ENCODE peak calls at places on chromosomes 5 and 9, in ten cellular contexts. M is HepG2, V is adrenal gland, E is endothelial cell of umbilical vein, P is IMR-90, Q is NB4, G is GM12892, C is body of pancreas, O is gastrocnemius medialis, L is heart left ventricle. Z is an unnamed sample.

GRCh38 chr9:35687972-35688557 is 1.7 kb downstream of the TPM2 start:
- DNase-seq in V (no peak), O (peak), M (no peak), C (no peak), L (peak), E (no peak), P (no peak), G (no peak), Q (no peak), Z (no peak)

GRCh38 chr5:79666758-79667157 is 22.9 kb upstream of the CMYA5 start:
- DNase-seq in V (no peak), L (no peak), E (no peak), G (no peak), P (no peak), M (no peak), O (no peak), Q (peak), C (no peak), Z (no peak)

GRCh38 chr5:153187503-153187902 is 303.0 kb upstream of the GRIA1 start:
- DNase-seq in V (no peak), E (no peak), M (no peak), Q (no peak), L (no peak), C (no peak), P (no peak), G (no peak), O (no peak), Z (no peak)

GRCh38 chr9:112831281-112831851 is 59.3 kb downstream of the SLC46A2 start:
- DNase-seq in O (no peak), E (peak), P (no peak), C (peak), Q (peak), M (no peak), L (peak), G (no peak), V (peak), Z (no peak)

GRCh38 chr9:134411451-134412297 is 85.4 kb downstream of the RXRA start:
- DNase-seq in Q (peak), M (no peak), P (no peak), L (peak), O (peak), V (no peak), E (no peak), G (no peak), C (no peak), Z (no peak)

GRCh38 chr5:77843570-77844407 is 67.7 kb upstream of the TBCA start:
- DNase-seq in G (no peak), V (no peak), C (no peak), O (no peak), Q (no peak), L (no peak), M (no peak), P (no peak), E (no peak), Z (no peak)

GRCh38 chr5:168607946-168608345 is 28.8 kb upstream of the PANK3 start:
- DNase-seq in V (no peak), E (no peak), Q (no peak), L (no peak), C (no peak), P (no peak), G (no peak), M (no peak), O (no peak), Z (no peak)

GRCh38 chr5:6466975-6467567 is 18.4 kb downstream of the UBE2QL1 start:
- DNase-seq in O (no peak), C (no peak), M (no peak), P (no peak), Q (no peak), E (no peak), G (no peak), L (no peak), V (no peak), Z (no peak)

GRCh38 chr9:20873240-20873860 is 158.1 kb downstream of the HACD4 start:
- DNase-seq in C (no peak), M (no peak), O (no peak), V (no peak), E (no peak), P (peak), L (no peak), G (no peak), Q (no peak), Z (no peak)

GRCh38 chr9:19336166-19336565 is 43.9 kb downstream of the RPS6 start:
- DNase-seq in M (no peak), V (no peak), P (no peak), G (no peak), E (no peak), L (no peak), O (no peak), C (no peak), Q (no peak), Z (no peak)

GRCh38 chr5:33235304-33235703 is 205.5 kb upstream of the TARS1 start:
- DNase-seq in G (no peak), V (no peak), O (no peak), E (no peak), C (no peak), P (no peak), L (no peak), Q (no peak), M (no peak), Z (no peak)

GRCh38 chr5:56664025-56664424 is 151.3 kb upstream of the MAP3K1 start:
- DNase-seq in V (no peak), G (no peak), Q (no peak), P (no peak), M (no peak), O (no peak), L (no peak), C (no peak), E (no peak), Z (no peak)

GRCh38 chr5:64166201-64166959 is 737 bp downstream of the RNF180 start:
- DNase-seq in C (no peak), V (peak), E (peak), L (peak), M (no peak), Q (no peak), G (no peak), P (no peak), O (no peak), Z (no peak)

GRCh38 chr5:160356550-160357347 is 13.7 kb downstream of the C1QTNF2 start:
- DNase-seq in C (no peak), G (no peak), P (no peak), V (no peak), M (no peak), L (no peak), Q (no peak), E (no peak), O (no peak), Z (no peak)

GRCh38 chr9:84339951-84340350 is 607 bp downstream of the SLC28A3 start:
- DNase-seq in M (no peak), E (no peak), Q (no peak), O (no peak), V (no peak), C (peak), G (no peak), P (no peak), L (peak), Z (no peak)

GRCh38 chr9:33429256-33430080 is 17.9 kb downstream of the AQP3 start:
- DNase-seq in C (no peak), V (no peak), L (no peak), P (no peak), G (no peak), O (no peak), Q (no peak), E (no peak), M (no peak), Z (no peak)

GRCh38 chr9:128384801-128385492 is 13.8 kb downstream of the URM1 start:
- DNase-seq in Q (no peak), L (no peak), P (no peak), E (no peak), V (no peak), G (no peak), M (no peak), O (no peak), C (no peak), Z (no peak)

GRCh38 chr9:133987455-133987800 is 4.7 kb downstream of the VAV2 start:
- DNase-seq in V (no peak), L (no peak), G (no peak), E (no peak), C (no peak), M (no peak), O (no peak), Q (no peak), P (no peak), Z (no peak)

GRCh38 chr5:93378073-93378472 is 202.9 kb downstream of the NR2F1-AS1 start:
- DNase-seq in V (no peak), E (no peak), G (no peak), Q (no peak), O (no peak), P (peak), L (no peak), C (no peak), M (no peak), Z (no peak)

GRCh38 chr5:31496301-31496700 is 35.6 kb downstream of the DROSHA start:
- DNase-seq in O (no peak), P (no peak), Q (no peak), V (no peak), G (no peak), M (no peak), E (no peak), L (no peak), C (no peak), Z (no peak)

GRCh38 chr5:67196537-67197059 is at the start of gene CD180:
- DNase-seq in G (no peak), L (peak), Q (peak), C (peak), E (no peak), P (no peak), O (peak), M (no peak), V (peak), Z (peak)

GRCh38 chr5:59218424-59219045 is 635.7 kb downstream of the RAB3C start:
- DNase-seq in L (no peak), M (peak), V (no peak), G (no peak), E (peak), P (peak), C (no peak), Q (peak), O (no peak), Z (no peak)

GRCh38 chr5:31357038-31357437 is 163.6 kb downstream of the CDH6 start:
- DNase-seq in M (no peak), L (no peak), V (no peak), P (no peak), C (no peak), G (no peak), E (no peak), O (no peak), Q (no peak), Z (no peak)

DNA sequence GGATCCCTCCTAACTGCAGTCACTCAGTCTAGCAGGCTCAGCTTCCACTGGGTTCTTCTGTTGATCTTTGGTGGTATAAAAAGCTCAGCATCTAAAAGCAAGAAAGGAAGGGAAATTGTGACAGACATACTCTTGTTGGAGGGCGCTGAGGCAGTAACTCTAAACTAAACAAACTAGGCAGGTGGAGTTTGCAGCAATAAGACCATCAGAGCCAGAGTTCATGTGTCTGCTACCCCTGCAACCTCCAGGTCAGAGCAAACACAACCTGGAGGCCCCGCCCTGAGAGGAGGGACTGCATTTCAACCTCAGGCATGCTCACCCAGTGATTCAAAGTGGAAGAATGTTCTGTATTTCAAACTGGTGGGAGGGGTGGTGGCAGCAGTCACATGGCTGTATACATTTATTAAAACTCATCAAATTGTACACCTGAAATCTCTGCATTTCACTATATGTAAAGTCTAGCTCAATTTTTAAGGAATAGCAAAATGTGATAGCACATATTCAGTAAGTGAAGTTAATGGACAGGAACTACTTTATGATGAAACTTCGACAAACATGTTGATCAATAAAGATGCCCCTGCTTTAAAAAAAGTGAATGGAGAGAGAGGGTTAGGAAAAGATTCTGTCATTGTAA is 7.1 kb downstream of the ACTL7A start:
- DNase-seq in G (no peak), C (no peak), E (no peak), P (peak), M (peak), V (no peak), L (no peak), O (no peak), Q (no peak), Z (no peak)
- TF ChIP-seq POLR2A in G (no peak), C (no peak), E (no peak), P (no peak), M (peak), V (no peak), L (no peak), O (no peak), Q (no peak), Z (no peak)

GRCh38 chr5:10396552-10396951 is 43.1 kb downstream of the MARCHF6 start:
- DNase-seq in P (no peak), E (no peak), Q (no peak), L (no peak), V (no peak), C (no peak), G (no peak), O (no peak), M (no peak), Z (no peak)
- TF ChIP-seq POLR2A in P (no peak), E (no peak), Q (no peak), L (no peak), V (no peak), C (no peak), G (no peak), O (no peak), M (no peak), Z (no peak)

GRCh38 chr9:135931349-135931820 is 24.0 kb upstream of the CAMSAP1 start:
- DNase-seq in E (no peak), L (no peak), G (no peak), Q (no peak), M (no peak), V (no peak), O (no peak), P (no peak), C (no peak), Z (no peak)
- TF ChIP-seq POLR2A in E (no peak), L (no peak), G (no peak), Q (no peak), M (no peak), V (no peak), O (no peak), P (no peak), C (no peak), Z (no peak)

GRCh38 chr5:34684980-34685352 is 28.8 kb downstream of the RAI14 start:
- DNase-seq in Q (no peak), G (no peak), C (no peak), V (no peak), M (no peak), L (no peak), P (no peak), E (no peak), O (no peak), Z (no peak)

GRCh38 chr5:34687269-34688011 is 31.3 kb downstream of the RAI14 start:
- DNase-seq in E (no peak), O (no peak), L (no peak), Q (no peak), M (no peak), G (no peak), C (peak), P (peak), V (no peak), Z (no peak)

GRCh38 chr5:34686762-34687268 is 30.7 kb downstream of the RAI14 start:
- DNase-seq in G (no peak), P (peak), M (peak), L (peak), O (no peak), V (peak), E (peak), C (peak), Q (peak), Z (no peak)

GRCh38 chr5:34684281-34684979 is 28.3 kb downstream of the RAI14 start:
- DNase-seq in C (peak), P (peak), Q (no peak), V (no peak), G (no peak), L (no peak), M (peak), O (no peak), E (peak), Z (no peak)

GRCh38 chr5:34685485-34686197 is 29.5 kb downstream of the RAI14 start:
- DNase-seq in E (peak), V (no peak), P (peak), O (no peak), G (no peak), L (no peak), C (no peak), Q (no peak), M (peak), Z (no peak)
- TF ChIP-seq POLR2A in E (no peak), V (no peak), P (no peak), O (no peak), G (no peak), L (no peak), C (no peak), Q (no peak), M (no peak), Z (no peak)

DNA sequence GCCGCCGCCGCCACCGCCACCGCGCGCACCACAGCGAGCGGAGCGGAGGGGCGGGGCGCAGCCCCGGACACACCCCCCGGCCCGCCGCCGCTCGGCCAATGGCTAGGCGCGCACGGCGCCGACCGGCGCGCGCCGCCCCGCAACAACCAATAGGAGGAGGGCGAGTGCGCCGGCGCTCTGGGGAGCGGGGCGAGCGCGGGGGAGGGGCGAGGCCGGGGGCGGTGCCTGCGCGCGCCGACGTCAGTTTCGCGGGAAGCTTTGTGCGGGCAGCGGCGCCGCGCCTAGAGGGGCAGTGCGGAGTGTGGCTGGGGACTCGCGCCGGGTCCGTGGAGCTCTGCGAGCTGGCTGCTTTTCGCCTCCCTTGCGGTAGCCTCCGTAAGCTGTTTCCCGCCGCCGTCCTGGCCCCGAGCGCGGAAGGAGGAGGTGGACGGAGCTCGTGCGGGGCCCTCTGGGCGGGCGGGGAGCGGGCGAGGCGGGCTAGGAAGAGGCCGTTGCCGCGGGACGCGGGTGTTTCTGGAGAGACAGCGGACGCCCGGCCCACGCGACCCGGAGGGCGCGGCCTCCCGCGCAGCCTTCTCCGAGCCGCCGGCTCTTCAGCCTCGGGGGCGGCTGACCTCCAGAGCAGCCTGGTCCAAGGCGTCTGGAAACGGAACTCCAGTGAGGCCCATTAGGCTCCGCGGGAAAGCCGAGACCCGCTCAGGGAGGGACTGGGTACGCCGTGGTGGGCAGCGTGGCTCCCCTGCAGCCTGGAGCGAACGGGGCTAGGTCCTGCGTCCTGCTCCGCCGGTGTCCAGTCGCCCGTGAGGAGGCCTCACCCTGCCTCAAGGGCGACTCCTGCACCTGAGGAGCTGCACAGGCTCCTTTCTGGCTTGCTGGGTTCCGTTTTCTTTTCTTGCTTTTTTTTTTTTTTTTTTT is at the start of gene ZMYND19:
- DNase-seq in O (peak), Q (peak), C (peak), L (peak), M (peak), P (peak), E (peak), G (peak), V (peak), Z (peak)
- TF ChIP-seq POLR2A in O (no peak), Q (peak), C (peak), L (no peak), M (peak), P (peak), E (no peak), G (peak), V (peak), Z (no peak)

DNA sequence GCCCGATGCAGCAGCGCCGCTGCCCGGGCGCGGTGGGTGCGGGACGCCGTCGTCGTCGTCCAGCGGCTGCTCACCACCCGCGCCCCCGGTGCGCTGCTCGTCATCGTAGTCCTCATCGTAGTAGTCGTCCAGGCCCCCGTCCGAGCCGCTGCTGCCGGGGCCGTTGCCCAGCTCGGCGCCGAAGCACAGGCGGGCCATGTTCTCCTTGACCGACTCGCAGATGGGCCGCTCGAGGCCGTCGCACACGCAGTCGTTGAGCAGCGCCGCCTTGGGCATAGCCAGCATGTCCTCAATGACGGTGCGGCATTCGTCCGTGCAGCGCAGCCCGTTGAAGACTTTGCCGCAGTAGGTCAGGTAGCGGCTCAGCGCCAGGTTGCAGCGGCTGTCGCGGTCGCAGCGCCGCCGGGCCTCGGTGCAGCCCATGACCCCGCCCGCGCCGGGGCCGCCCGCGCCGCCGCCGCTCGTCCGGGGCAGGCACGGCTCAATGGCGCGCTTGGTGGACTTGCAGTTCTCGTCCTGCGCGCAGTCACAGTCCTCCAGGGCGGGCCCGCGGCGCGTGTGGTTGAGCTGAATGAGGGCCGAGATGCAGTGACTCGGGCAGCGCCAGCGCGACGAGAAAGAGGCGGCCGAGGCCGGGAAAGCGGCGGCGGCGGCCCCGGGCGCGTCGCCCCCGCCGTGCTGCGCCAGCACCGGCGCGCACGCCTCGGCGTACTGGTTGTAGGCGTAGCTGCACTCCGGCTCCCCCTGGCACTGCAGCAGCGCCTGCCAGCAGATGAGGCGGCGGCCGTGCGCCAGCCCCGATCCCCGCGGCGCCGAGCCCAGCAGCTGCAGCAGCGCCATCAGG is 1.2 kb downstream of the GAS1 start:
- DNase-seq in L (peak), C (peak), E (peak), P (peak), O (peak), Q (peak), V (peak), M (no peak), G (peak), Z (no peak)
- TF ChIP-seq POLR2A in L (no peak), C (peak), E (no peak), P (no peak), O (peak), Q (no peak), V (peak), M (no peak), G (no peak), Z (no peak)

GRCh38 chr5:181235689-181236366 is 7.9 kb downstream of the RACK1 start:
- DNase-seq in E (no peak), L (no peak), C (no peak), V (no peak), Q (no peak), P (no peak), O (no peak), M (no peak), G (no peak), Z (no peak)
- TF ChIP-seq POLR2A in E (peak), L (no peak), C (no peak), V (no peak), Q (peak), P (peak), O (no peak), M (peak), G (peak), Z (no peak)